ENCODE peak calls at places on chromosome 5, in four cellular contexts. E is stimulated activated CD4-positive, alpha-beta T cell treated with anti-CD3 and anti-CD28 coated beads, Interleukin-15, amount 100 ng/mL, for 1 hour; L is HTR-8/SVneo; Y is pons. C is an unnamed sample.

GRCh38 chr5:172229904-172230303 is 35.9 kb downstream of the EFCAB9 start:
- DNase-seq in E (no peak), L (no peak), Y (no peak), C (no peak)

GRCh38 chr5:44275908-44276307 is 113.3 kb downstream of the FGF10 start:
- DNase-seq in L (no peak), Y (no peak), E (no peak), C (no peak)

GRCh38 chr5:39158127-39158593 is 61.2 kb downstream of the FYB1 start:
- DNase-seq in L (no peak), E (no peak), Y (no peak), C (no peak)

GRCh38 chr5:142568271-142568995 is 117.5 kb downstream of the FGF1 start:
- DNase-seq in E (no peak), Y (no peak), L (no peak), C (no peak)

GRCh38 chr5:134846641-134846960 is 833 bp downstream of the C5orf24 start:
- DNase-seq in L (no peak), E (peak), Y (no peak), C (no peak)

GRCh38 chr5:174827521-174827920 is 103.1 kb downstream of the MSX2 start:
- DNase-seq in Y (no peak), L (peak), E (no peak), C (no peak)

GRCh38 chr5:14142202-14142855 is 813 bp upstream of the TRIO start:
- DNase-seq in L (no peak), Y (no peak), E (no peak), C (no peak)

GRCh38 chr5:38598994-38599611 is 42.7 kb upstream of the LIFR start:
- DNase-seq in Y (no peak), E (no peak), L (peak), C (no peak)

GRCh38 chr5:161235569-161235968 is 311.0 kb downstream of the GABRB2 start:
- DNase-seq in Y (no peak), L (no peak), E (no peak), C (no peak)

GRCh38 chr5:139878093-139878492 is 82.5 kb downstream of the PSD2 start:
- DNase-seq in E (no peak), Y (no peak), L (no peak), C (no peak)

GRCh38 chr5:159982421-159983173 is 26.3 kb upstream of the TTC1 start:
- DNase-seq in Y (no peak), L (no peak), E (no peak), C (no peak)

GRCh38 chr5:59559323-59559722 is 334.2 kb downstream of the PDE4D start:
- DNase-seq in Y (no peak), E (no peak), L (no peak), C (no peak)

GRCh38 chr5:53126514-53126913 is 17.0 kb upstream of the MOCS2 start:
- DNase-seq in L (no peak), Y (no peak), E (no peak), C (no peak)

GRCh38 chr5:93117753-93118531 is 463.1 kb downstream of the NR2F1-AS1 start:
- DNase-seq in E (no peak), Y (no peak), L (no peak), C (no peak)

GRCh38 chr5:66966439-66966838 is 230.2 kb downstream of the CD180 start:
- DNase-seq in E (no peak), L (no peak), Y (no peak), C (no peak)

GRCh38 chr5:151569132-151570046 is 21.7 kb downstream of the FAT2 start:
- DNase-seq in E (no peak), L (no peak), Y (no peak), C (no peak)

GRCh38 chr5:113514263-113514590 is 733 bp downstream of the YTHDC2 start:
- DNase-seq in E (no peak), L (no peak), Y (no peak), C (no peak)

GRCh38 chr5:101929628-101930027 is 366.5 kb downstream of the SLCO4C1 start:
- DNase-seq in Y (no peak), L (no peak), E (no peak), C (no peak)

GRCh38 chr5:76838481-76839261 is 11.1 kb upstream of the S100Z start:
- DNase-seq in L (peak), Y (no peak), E (no peak), C (peak)

GRCh38 chr5:72288923-72289322 is 31.1 kb downstream of the MRPS27 start:
- DNase-seq in L (no peak), E (no peak), Y (no peak), C (peak)

GRCh38 chr5:1208743-1209551 is 7.6 kb downstream of the SLC6A19 start:
- DNase-seq in E (no peak), L (peak), Y (no peak), C (no peak)

GRCh38 chr5:174231961-174232487 is 186.5 kb downstream of the NSG2 start:
- DNase-seq in L (no peak), Y (no peak), E (no peak), C (no peak)

GRCh38 chr5:151104795-151105194 is 24.0 kb upstream of the TNIP1 start:
- DNase-seq in L (no peak), E (no peak), Y (no peak), C (no peak)

GRCh38 chr5:122170630-122171029 is 41.3 kb downstream of the ZNF474 start:
- DNase-seq in Y (peak), L (no peak), E (no peak), C (no peak)

GRCh38 chr5:140259509-140259908 is 43.4 kb downstream of the PFDN1 start:
- DNase-seq in L (no peak), E (no peak), Y (no peak), C (no peak)

GRCh38 chr5:125411163-125412050 is 665.0 kb upstream of the ZNF608 start:
- DNase-seq in E (no peak), L (peak), Y (peak), C (peak)

GRCh38 chr5:133398646-133399081 is 213.7 kb downstream of the FSTL4 start:
- DNase-seq in E (no peak), L (no peak), Y (no peak), C (no peak)